ENCODE peak calls at places on chromosomes 6 and 20, in six cellular contexts. T is neural progenitor cell, X is IMR-90, V is esophagus squamous epithelium, J is right atrium auricular region, F is OCI-LY7. H is an unnamed sample. For H3K9me3, the result is how much of the 10 kb centered on the place peaks cover.

GRCh38 chr6:41759106-41759904 is 12.1 kb upstream of the PGC start:
- DNase-seq in T (no peak), X (no peak), V (no peak), J (no peak), F (no peak), H (no peak)

GRCh38 chr6:154592199-154592860 is 81.8 kb upstream of the CNKSR3 start:
- DNase-seq in T (no peak), X (no peak), V (no peak), J (no peak), F (no peak), H (no peak)

GRCh38 chr6:157804448-157805327 is 18.4 kb upstream of the SNX9 start:
- DNase-seq in T (no peak), X (peak), V (no peak), J (no peak), F (no peak), H (no peak)

GRCh38 chr6:155440758-155441157 is 14.9 kb downstream of the NOX3 start:
- DNase-seq in T (no peak), X (no peak), V (no peak), J (no peak), F (no peak), H (no peak)

GRCh38 chr6:21033575-21034026 is 499.3 kb downstream of the CDKAL1 start:
- DNase-seq in T (no peak), X (peak), V (no peak), J (peak), F (no peak), H (no peak)

GRCh38 chr6:169622618-169623017 is 79.2 kb downstream of the WDR27 start:
- DNase-seq in T (no peak), X (peak), V (no peak), J (no peak), F (no peak), H (no peak)

GRCh38 chr6:30981942-30982772 is 1.4 kb upstream of the MUC21 start:
- DNase-seq in T (peak), X (peak), V (no peak), J (no peak), F (no peak), H (no peak)

GRCh38 chr6:134099770-134100169 is 47.3 kb upstream of the SLC2A12 start:
- DNase-seq in T (no peak), X (no peak), V (no peak), J (no peak), F (no peak), H (no peak)

GRCh38 chr6:144215402-144215931 is 65.2 kb downstream of the STX11 start:
- DNase-seq in T (no peak), X (no peak), V (peak), J (no peak), F (peak), H (peak)

GRCh38 chr6:47420394-47421371 is 56.9 kb upstream of the CD2AP start:
- DNase-seq in T (no peak), X (peak), V (no peak), J (no peak), F (no peak), H (no peak)

GRCh38 chr6:27472182-27472616 is 706 bp downstream of the ZNF184 start:
- DNase-seq in T (peak), X (peak), V (no peak), J (peak), F (peak), H (peak)

GRCh38 chr6:27474172-27474465 is 1.2 kb upstream of the ZNF184 start:
- DNase-seq in T (no peak), X (no peak), V (no peak), J (no peak), F (no peak), H (no peak)

GRCh38 chr6:27474672-27475071 is 1.8 kb upstream of the ZNF184 start:
- DNase-seq in T (no peak), X (no peak), V (no peak), J (no peak), F (no peak), H (no peak)

GRCh38 chr6:27471365-27472115 is 1.4 kb downstream of the ZNF184 start:
- DNase-seq in T (no peak), X (no peak), V (no peak), J (no peak), F (peak), H (no peak)

GRCh38 chr6:27472617-27473400 is at the start of gene ZNF184:
- DNase-seq in T (peak), X (peak), V (peak), J (peak), F (peak), H (peak)
- TF ChIP-seq CTCF in T (peak), X (no peak), V (no peak), J (no peak), F (peak), H (no peak)

GRCh38 chr6:49626811-49627210 is 9.8 kb downstream of the RHAG start:
- DNase-seq in T (no peak), X (no peak), V (no peak), J (no peak), F (no peak), H (no peak)
- H3K9me3 ChIP-seq in T (under half), X (under half), V (under half), J (under half), F (under half), H (under half)

GRCh38 chr20:58447733-58448391 is 58.8 kb downstream of the VAPB start:
- DNase-seq in T (peak), X (peak), V (no peak), J (no peak), F (peak), H (peak)
- TF ChIP-seq CTCF in T (peak), X (peak), V (peak), J (peak), F (peak), H (peak)

DNA sequence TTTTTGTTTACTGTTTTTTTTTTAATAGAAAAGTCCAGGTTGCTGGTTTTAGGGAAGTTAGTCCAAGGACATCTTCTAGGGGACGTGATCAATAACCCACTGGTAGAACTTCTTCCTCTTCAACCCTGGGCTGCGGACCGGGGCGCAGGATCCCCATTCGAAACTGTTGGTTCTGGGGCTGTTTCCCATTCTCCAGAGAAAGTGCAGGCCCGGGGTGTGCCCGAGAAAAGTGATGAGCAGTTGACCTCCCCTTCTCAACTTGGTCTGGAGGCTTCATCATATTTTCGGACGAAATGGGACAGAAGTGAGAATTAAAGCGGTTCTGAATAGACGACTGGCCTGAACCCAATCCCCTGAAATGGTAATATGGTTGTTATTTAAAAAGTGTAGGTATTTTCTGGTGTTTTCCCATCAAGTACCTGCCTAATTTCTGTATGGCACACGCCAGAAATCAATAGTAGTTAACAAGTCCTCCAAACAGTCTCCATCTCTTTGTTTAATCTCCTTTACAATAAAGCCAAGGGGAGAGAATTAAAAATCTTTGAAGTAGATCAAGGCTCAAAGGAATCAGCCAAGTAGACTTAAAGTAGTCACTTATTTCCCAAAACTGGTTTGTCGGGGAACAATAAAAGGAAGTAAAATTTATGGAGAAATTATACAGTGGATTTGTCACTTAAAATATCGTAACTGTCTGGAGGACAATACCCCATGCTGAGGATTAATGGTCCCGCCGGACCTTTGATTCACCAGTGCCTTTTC is 543 bp upstream of the PRDM13 start:
- DNase-seq in T (no peak), X (no peak), V (no peak), J (no peak), F (no peak), H (no peak)
- H3K9me3 ChIP-seq in T (under half), X (under half), V (under half), J (under half), F (under half), H (under half)

DNA sequence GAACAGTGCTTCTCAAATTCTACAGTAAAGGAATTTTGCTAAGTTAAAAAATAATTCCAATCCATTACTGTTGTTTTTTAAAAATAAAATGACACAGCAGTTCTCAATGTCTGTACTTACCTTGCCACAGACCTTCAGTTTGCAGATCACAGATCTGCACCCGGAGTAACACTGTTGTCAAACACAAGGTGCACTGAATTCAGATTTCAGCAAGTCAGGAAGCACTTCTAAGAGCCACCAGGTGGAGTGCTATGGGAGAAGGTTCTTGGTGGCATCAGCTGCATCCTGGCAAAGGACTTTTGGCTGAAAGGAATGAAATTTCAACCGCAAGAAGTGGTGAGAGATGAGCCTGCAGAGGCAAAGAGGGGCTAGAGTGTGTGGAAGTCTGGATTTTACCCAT is 17.4 kb downstream of the RSPH4A start:
- DNase-seq in T (peak), X (no peak), V (no peak), J (no peak), F (peak), H (no peak)
- TF ChIP-seq CTCF in T (peak), X (no peak), V (peak), J (no peak), F (peak), H (peak)

GRCh38 chr20:56160956-56161355 is 87.6 kb upstream of the MC3R start:
- DNase-seq in T (no peak), X (no peak), V (no peak), J (no peak), F (no peak), H (no peak)

GRCh38 chr20:56158489-56158888 is 90.0 kb upstream of the MC3R start:
- DNase-seq in T (no peak), X (no peak), V (no peak), J (no peak), F (no peak), H (no peak)

GRCh38 chr20:56151834-56152233 is 96.7 kb upstream of the MC3R start:
- DNase-seq in T (no peak), X (no peak), V (no peak), J (no peak), F (no peak), H (no peak)

GRCh38 chr20:56157530-56158203 is 90.9 kb upstream of the MC3R start:
- DNase-seq in T (no peak), X (no peak), V (no peak), J (no peak), F (no peak), H (no peak)

DNA sequence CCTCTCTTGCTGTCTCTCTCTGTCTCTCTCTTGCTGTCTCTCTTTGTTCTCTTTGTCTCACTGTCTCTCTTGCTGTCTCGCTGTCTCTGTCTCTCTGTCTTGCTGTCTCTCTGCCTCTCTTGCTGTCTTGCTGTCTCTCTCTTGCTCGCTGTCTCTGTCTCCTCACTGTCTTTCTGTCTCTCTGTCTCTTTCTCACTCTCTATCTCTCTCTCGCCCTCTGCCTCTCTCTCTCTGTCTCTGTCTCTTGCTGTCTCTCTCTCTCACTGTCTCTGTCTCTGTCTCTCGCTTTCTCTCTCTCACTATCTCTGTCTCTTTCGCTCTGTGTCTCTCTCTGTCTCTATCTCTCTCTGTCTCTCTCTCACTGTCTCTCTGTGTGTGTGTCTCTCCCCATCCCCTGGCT is 92.9 kb upstream of the MC3R start:
- DNase-seq in T (no peak), X (no peak), V (no peak), J (no peak), F (no peak), H (no peak)
- H3K9me3 ChIP-seq in T (under half), X (under half), V (under half), J (under half), F (under half), H (under half)

GRCh38 chr6:51934098-51934497 is 153.3 kb downstream of the PKHD1 start:
- DNase-seq in T (peak), X (no peak), V (no peak), J (no peak), F (peak), H (peak)
- TF ChIP-seq CTCF in T (peak), X (peak), V (no peak), J (no peak), F (peak), H (peak)

DNA sequence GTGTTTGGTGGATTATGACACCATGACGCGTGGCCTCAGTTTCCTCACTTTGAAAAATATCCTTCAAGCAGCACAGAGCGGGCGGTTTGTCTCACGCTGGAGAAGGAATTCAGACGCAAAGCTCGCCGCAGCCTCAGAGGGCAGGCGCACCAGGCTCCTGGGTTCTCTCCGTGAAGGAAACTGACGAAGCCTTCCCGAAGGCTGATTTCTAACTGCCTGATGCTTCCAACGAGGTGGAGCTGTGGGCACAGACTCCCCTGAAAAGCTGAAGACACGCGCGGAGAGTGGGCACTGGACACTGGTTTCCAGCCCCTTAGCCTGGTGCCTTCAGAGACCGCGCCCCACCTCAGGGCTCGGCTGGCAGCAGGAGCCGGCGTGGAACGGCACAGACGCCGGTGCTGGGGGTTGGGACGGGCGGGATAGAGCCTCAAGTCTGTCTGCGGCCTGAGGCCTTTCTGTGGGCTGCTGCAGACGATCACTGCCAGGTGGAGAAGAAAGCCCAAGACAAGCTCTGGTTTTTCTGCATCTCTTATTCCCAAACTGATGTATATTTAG is 56.1 kb downstream of the DACT2 start:
- DNase-seq in T (no peak), X (no peak), V (no peak), J (no peak), F (no peak), H (no peak)
- H3K9me3 ChIP-seq in T (under half), X (under half), V (under half), J (under half), F (under half), H (under half)

GRCh38 chr20:290081-290831 is at the start of gene C20orf96:
- DNase-seq in T (peak), X (peak), V (peak), J (peak), F (peak), H (peak)
- TF ChIP-seq CTCF in T (peak), X (peak), V (peak), J (no peak), F (peak), H (peak)

GRCh38 chr6:168015492-168016175 is 18.2 kb downstream of the KIF25 start:
- DNase-seq in T (no peak), X (no peak), V (no peak), J (no peak), F (no peak), H (no peak)
- H3K9me3 ChIP-seq in T (under half), X (under half), V (under half), J (under half), F (under half), H (under half)

H was measured in WERI-Rb-1.